ENCODE peak calls at places on chromosomes 5 and 9, in five cellular contexts. F is CD8-positive, alpha-beta T cell; S is AG04450; D is astrocyte of the spinal cord; A is NB4. V is an unnamed sample.

GRCh38 chr9:127541865-127542264 is 70.2 kb upstream of the STXBP1 start:
- DNase-seq in F (no peak), S (no peak), D (no peak), A (peak; percentile 27), V (no peak)

GRCh38 chr5:179832039-179832745 is 11.5 kb downstream of the SQSTM1 start:
- DNase-seq in F (no peak), S (no peak), D (no peak), A (no peak), V (peak; percentile 14)

GRCh38 chr5:149018909-149019443 is 43.9 kb downstream of the SH3TC2 start:
- DNase-seq in F (no peak), S (no peak), D (peak; percentile 64), A (no peak), V (peak; percentile 66)

GRCh38 chr5:153619706-153620105 is 129.2 kb downstream of the GRIA1 start:
- DNase-seq in F (no peak), S (no peak), D (peak; percentile 62), A (peak; percentile 2), V (peak; percentile 54)

GRCh38 chr9:108142504-108143201 is 653.1 kb upstream of the KLF4 start:
- DNase-seq in F (no peak), S (no peak), D (peak; percentile 90), A (no peak), V (peak; percentile 96)

GRCh38 chr5:68484307-68485068 is 268.9 kb downstream of the PIK3R1 start:
- DNase-seq in F (no peak), S (peak; percentile 89), D (peak; percentile 37), A (peak; percentile 4), V (peak; percentile 74)

GRCh38 chr9:6955251-6955921 is 197.6 kb downstream of the KDM4C start:
- DNase-seq in F (no peak), S (no peak), D (peak; percentile 83), A (no peak), V (peak; percentile 77)

GRCh38 chr5:157172408-157172807 is 6.3 kb upstream of the GARIN3 start:
- DNase-seq in F (peak; percentile 40), S (no peak), D (no peak), A (no peak), V (no peak)

GRCh38 chr9:20989923-20990341 is 41.5 kb downstream of the HACD4 start:
- DNase-seq in F (no peak), S (no peak), D (peak; percentile 61), A (peak; percentile 81), V (no peak)

DNA sequence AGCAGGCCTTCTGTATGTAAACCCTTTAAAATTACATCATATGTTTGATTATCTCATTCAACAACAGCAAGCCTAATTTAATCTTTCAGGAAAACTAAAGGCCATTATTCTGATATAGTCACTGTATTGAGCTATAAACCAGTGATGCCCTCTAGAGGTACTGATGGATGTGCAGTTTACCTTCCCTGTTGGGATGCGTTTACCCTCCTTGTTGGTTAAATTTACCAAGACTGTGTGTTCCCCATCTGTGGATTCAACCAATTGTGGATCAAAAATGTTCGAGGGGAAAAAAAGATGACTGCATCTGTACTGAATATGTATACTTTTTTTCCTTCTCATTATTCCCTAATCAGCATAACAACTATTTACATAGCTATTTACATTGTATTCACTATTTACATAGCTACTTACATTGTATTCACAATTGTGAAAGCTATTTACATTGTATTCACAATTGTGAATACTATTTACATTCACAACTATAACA is 3.7 kb upstream of the BAAT start:
- DNase-seq in F (no peak), S (no peak), D (no peak), A (peak; percentile 11), V (peak; percentile 30)
- TF ChIP-seq CTCF in F (no peak), S (peak; percentile 48), D (peak; percentile 53), A (peak; percentile 5), V (peak; percentile 59)

DNA sequence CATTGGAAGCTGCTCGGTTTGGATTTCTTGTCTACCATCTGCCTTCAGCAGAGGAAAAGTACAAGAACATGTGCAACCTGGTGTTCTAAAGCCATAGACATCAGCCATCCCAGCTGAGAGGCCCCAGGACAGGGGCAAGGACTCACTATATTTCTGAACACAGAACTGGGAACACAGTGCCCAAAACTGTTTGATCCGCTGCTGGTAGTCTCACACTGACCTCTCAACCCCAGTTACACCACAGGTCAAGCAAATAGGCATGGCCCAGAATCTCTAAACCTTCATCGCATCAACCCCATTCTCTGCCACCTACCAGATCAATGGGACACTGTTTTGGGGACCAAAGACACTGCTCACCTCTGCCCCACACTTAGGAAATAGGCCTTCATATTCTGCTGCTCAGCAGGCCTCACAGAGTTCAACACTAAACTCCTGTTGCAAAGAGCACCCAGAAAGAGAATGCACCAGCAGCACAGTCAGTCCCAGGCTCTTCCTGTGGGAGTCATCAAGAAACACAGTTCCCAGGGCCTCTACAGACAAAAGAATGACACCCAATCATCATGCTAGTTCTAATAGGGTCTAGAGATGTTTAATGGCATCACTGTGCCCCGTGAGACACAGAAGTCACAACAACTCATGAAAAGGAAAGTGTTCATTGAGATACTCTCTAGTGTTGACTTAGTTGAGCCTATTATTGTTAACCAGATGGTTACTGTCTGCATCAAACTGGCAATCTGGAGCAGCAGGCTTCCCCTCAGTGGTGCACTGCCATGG is 1.8 kb downstream of the KLHL3 start:
- DNase-seq in F (no peak), S (no peak), D (no peak), A (no peak), V (peak; percentile 16)
- H3K4me3 ChIP-seq in F (peak overlapping the region; percentile 83), S (peak overlapping the region; percentile 66), D (no peak overlapping the region), A (no peak overlapping the region), V (no peak overlapping the region)

GRCh38 chr5:35205186-35205585 is 25.1 kb downstream of the PRLR start:
- DNase-seq in F (no peak), S (no peak), D (no peak), A (no peak), V (no peak)

GRCh38 chr5:35201291-35201690 is 29.0 kb downstream of the PRLR start:
- DNase-seq in F (no peak), S (no peak), D (no peak), A (no peak), V (no peak)

GRCh38 chr5:35199886-35200285 is 30.4 kb downstream of the PRLR start:
- DNase-seq in F (no peak), S (no peak), D (no peak), A (no peak), V (no peak)

GRCh38 chr5:35203403-35203802 is 26.9 kb downstream of the PRLR start:
- DNase-seq in F (no peak), S (no peak), D (no peak), A (no peak), V (no peak)

DNA sequence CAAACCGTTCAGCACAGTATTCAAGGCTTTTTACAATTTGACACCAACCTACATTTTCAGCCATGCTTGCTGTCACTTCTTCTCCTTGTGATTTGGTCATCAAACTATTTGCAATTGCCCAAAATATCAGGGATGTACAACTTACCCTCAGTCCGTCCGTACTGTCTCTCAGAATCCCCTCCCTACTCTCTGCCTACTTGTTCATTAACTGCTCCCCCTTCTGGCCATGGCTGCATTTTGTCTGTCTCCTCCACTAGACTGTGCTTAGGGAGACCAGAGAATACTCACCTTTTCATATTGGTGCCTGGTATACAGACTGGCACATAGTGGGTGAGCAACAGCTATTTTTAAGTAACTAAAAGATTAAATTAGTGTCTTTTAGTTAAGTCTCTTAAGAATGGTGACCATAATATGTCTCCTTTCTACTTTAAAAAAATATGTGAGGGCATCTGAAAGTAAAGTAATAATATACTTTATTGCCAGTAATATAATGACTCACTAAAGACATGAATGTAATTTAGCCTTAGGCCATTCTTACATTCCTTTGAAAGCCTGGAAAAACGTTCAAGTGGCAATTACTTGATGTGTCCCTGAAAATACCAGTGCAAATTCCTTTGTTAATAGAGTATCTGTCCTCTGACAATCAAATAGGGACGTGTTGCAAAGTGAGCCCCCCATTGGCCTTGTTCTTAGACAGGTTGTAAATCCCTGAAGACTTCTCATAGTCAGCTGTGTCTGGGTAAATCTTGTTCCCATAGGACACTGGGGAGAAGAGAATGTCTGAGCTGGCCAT is 27.8 kb downstream of the PRLR start:
- DNase-seq in F (no peak), S (no peak), D (peak; percentile 42), A (peak; percentile 64), V (peak; percentile 77)
- TF ChIP-seq CTCF in F (peak; percentile 28), S (peak; percentile 57), D (peak; percentile 67), A (peak; percentile 83), V (peak; percentile 79)

GRCh38 chr9:98929096-98929495 is 14.6 kb upstream of the COL15A1 start:
- DNase-seq in F (no peak), S (peak; percentile 4), D (peak; percentile 83), A (no peak), V (peak; percentile 64)
- H3K4me3 ChIP-seq in F (no peak overlapping the region), S (no peak overlapping the region), D (no peak overlapping the region), A (no peak overlapping the region), V (no peak overlapping the region)

GRCh38 chr9:80605793-80606192 is 1034.0 kb downstream of the TLE4 start:
- DNase-seq in F (no peak), S (no peak), D (peak; percentile 3), A (no peak), V (no peak)

GRCh38 chr9:80602291-80602690 is 1030.5 kb downstream of the TLE4 start:
- DNase-seq in F (no peak), S (no peak), D (no peak), A (no peak), V (no peak)

DNA sequence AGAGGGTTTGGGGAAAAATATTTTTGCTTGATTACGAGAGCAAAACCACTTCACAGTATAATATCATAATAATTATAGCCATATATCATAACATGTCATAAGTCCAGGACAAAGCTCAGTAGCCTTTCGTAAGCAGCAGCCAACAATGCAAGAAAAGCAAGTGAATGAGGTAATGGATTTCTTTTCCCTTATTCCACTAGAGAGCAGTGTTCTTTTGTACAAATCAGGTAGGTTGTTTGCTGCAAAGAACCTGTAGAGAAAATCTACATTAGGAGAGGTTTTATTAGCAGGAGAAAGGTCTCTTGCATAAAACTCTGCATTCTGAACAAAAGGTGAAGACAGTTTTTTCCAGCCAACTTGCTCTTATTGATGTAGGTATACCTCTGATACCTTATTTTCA is 1033.4 kb downstream of the TLE4 start:
- DNase-seq in F (no peak), S (peak; percentile 11), D (peak; percentile 60), A (peak; percentile 11), V (peak; percentile 81)
- TF ChIP-seq CTCF in F (no peak), S (peak; percentile 60), D (peak; percentile 51), A (no peak), V (peak; percentile 64)

DNA sequence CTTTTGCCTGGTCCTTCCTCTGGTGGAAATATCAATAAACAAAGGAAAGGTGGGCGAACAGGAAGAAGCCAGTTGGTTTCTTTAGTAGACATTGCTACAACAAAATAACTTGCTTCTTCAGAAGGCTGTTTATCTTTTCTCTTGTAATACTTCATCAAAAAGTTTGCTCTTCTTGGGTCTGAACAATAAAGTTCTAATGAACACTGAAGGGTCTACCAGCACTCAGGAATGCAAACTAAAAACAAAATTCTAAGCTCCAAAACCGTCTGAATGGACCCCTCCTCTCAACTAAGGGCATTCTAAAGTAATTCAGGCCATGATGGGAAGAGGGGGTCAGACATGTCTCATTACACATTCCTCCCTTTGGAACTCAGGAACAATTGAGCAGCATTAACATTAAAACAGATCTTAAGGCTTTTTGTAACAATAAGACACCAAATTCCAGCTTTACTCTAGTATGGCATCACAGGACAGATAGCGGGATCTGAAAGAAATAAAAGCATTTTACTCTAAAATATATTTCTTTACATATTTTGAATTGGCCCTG is 2.3 kb downstream of the TBCA start:
- DNase-seq in F (no peak), S (no peak), D (no peak), A (no peak), V (no peak)
- H3K4me3 ChIP-seq in F (no peak overlapping the region), S (peak overlapping the region; percentile 12), D (no peak overlapping the region), A (peak overlapping the region; percentile 93), V (no peak overlapping the region)